ENCODE peak calls at places on chromosomes 12 and 14, in ten cellular contexts. Q is left ventricle myocardium inferior, A is AG04450, X is neural progenitor cell, D is IMR-90, C is ascending aorta, U is brain microvascular endothelial cell, K is heart right ventricle, S is right atrium auricular region, N is psoas muscle. B is an unnamed sample.
A peak's percentile ranks its signal among the peaks of the same experiment; 100 is the strongest.

GRCh38 chr12:102946042-102946441 is 11.4 kb upstream of the ASCL1 start:
- DNase-seq in U (no peak), N (no peak), A (no peak), K (no peak), X (no peak), D (no peak), S (no peak), C (no peak), Q (no peak), B (no peak)

GRCh38 chr14:95776798-95777615 is 63.1 kb upstream of the TCL1A start:
- DNase-seq in D (no peak), N (no peak), K (no peak), U (no peak), Q (no peak), A (no peak), C (no peak), X (no peak), S (no peak), B (no peak)

GRCh38 chr12:106767954-106768501 is 6.5 kb upstream of the RIC8B start:
- DNase-seq in K (no peak), C (no peak), S (no peak), Q (no peak), U (peak; percentile 17), A (no peak), D (no peak), N (no peak), X (peak; percentile 73), B (peak; percentile 62)

GRCh38 chr12:14885718-14886201 is at the start of gene MGP:
- DNase-seq in A (no peak), D (peak; percentile 18), U (peak; percentile 17), Q (no peak), S (peak; percentile 82), K (peak; percentile 71), N (peak; percentile 67), C (peak; percentile 90), X (no peak), B (no peak)

GRCh38 chr12:54631988-54632728 is 2.5 kb downstream of the LACRT start:
- DNase-seq in C (no peak), N (no peak), A (no peak), D (no peak), S (no peak), X (peak; percentile 42), U (no peak), Q (no peak), K (no peak), B (no peak)

GRCh38 chr12:113322353-113322752 is 12.6 kb downstream of the SLC8B1 start:
- DNase-seq in D (peak; percentile 90), X (no peak), N (no peak), Q (no peak), K (no peak), C (no peak), U (peak; percentile 77), S (no peak), A (peak; percentile 51), B (no peak)

GRCh38 chr12:8665729-8666128 is 3.1 kb upstream of the MFAP5 start:
- DNase-seq in C (no peak), X (no peak), U (no peak), K (no peak), Q (no peak), N (no peak), S (no peak), A (no peak), D (no peak), B (no peak)

GRCh38 chr12:105120551-105120950 is 13.0 kb downstream of the WASHC4 start:
- DNase-seq in X (no peak), C (no peak), U (peak; percentile 24), A (no peak), N (no peak), S (no peak), Q (no peak), K (no peak), D (peak; percentile 16), B (no peak)

GRCh38 chr14:36426836-36427235 is 93.2 kb downstream of the NKX2-1 start:
- DNase-seq in K (no peak), N (peak; percentile 64), A (no peak), Q (no peak), D (no peak), S (no peak), X (no peak), C (no peak), U (no peak), B (no peak)

GRCh38 chr14:69539631-69540410 is 34.9 kb downstream of the CCDC177 start:
- DNase-seq in N (no peak), U (no peak), X (no peak), S (peak; percentile 69), C (no peak), A (peak; percentile 11), D (peak; percentile 56), K (no peak), Q (no peak), B (no peak)

GRCh38 chr12:115785548-115785947 is 491.9 kb downstream of the MED13L start:
- DNase-seq in K (no peak), Q (no peak), N (no peak), X (no peak), A (no peak), C (no peak), U (no peak), D (no peak), S (no peak), B (no peak)

GRCh38 chr14:53019391-53019790 is 68.5 kb upstream of the FERMT2 start:
- DNase-seq in C (no peak), S (no peak), Q (no peak), X (no peak), U (no peak), K (no peak), D (peak; percentile 64), A (no peak), N (no peak), B (no peak)

GRCh38 chr12:14937689-14938088 is 648 bp downstream of the ERP27 start:
- DNase-seq in S (no peak), C (no peak), Q (no peak), D (no peak), U (no peak), K (no peak), X (no peak), N (no peak), A (no peak), B (no peak)

DNA sequence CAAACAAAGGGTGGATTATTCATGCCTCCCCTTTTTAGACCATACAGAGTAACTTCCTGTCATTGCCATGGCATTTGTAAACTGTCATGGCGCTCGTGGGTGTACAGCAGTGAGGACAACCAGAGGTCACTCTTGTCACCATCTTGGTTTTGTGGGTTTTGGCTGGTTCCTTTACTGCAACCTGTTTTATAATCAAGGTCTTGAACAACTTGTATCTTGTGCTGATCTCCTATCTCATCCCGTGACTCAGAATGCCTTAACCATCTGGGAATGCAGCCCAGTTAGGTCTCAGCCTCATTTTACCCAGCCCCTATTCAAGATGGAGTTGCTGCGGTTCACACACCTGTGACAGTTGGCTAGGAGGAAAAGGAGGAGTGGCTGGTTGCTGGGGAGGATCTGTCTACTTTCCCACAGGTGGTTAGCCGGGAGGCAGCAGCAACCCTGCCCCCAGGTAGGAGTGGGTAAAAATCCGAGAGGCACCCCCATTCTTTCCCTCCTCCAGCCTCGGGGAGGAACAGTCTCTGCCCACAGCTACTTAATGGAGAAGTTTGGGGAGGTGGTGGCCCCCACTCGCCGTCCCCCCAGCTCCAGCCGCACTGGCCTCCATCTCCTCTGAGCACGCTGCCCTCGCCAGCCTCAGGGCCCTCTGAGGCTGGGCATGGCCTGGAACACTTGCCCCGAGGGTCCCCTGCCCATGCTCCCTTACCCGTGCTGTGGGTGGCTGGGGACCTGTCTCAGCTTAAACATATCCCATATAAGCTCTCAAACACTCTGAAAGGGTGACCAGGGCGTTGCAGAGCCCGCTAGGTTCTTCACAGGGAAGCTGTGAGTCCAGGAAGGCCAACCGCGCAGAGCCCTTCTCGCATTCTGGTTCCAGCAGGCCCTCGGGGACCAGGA is 41.7 kb downstream of the SMIM41 start:
- DNase-seq in K (no peak), C (no peak), Q (no peak), U (no peak), X (no peak), A (no peak), N (no peak), D (peak; percentile 53), S (no peak), B (no peak)
- H3K4me3 ChIP-seq in K (no peak overlapping the region), C (no peak overlapping the region), Q (no peak overlapping the region), U (no peak overlapping the region), X (no peak overlapping the region), A (no peak overlapping the region), N (no peak overlapping the region), D (no peak overlapping the region), S (no peak overlapping the region), B (no peak overlapping the region)

GRCh38 chr12:93802698-93803097 is 125.5 kb downstream of the CRADD start:
- DNase-seq in C (no peak), D (peak; percentile 47), N (no peak), S (no peak), X (no peak), Q (no peak), A (no peak), U (no peak), K (no peak), B (no peak)
- TF ChIP-seq CTCF in C (no peak), D (no peak), N (peak; percentile 42), S (no peak), X (no peak), Q (peak; percentile 46), A (peak; percentile 51), U (peak; percentile 54), K (peak; percentile 11), B (peak; percentile 21)

GRCh38 chr12:46580445-46580844 is 207.9 kb upstream of the SLC38A2 start:
- DNase-seq in A (no peak), N (no peak), U (no peak), C (no peak), X (no peak), S (no peak), D (no peak), Q (no peak), K (no peak), B (no peak)

GRCh38 chr12:46590991-46591703 is 218.6 kb upstream of the SLC38A2 start:
- DNase-seq in U (no peak), S (no peak), X (no peak), C (no peak), D (no peak), N (no peak), A (no peak), Q (no peak), K (no peak), B (no peak)

DNA sequence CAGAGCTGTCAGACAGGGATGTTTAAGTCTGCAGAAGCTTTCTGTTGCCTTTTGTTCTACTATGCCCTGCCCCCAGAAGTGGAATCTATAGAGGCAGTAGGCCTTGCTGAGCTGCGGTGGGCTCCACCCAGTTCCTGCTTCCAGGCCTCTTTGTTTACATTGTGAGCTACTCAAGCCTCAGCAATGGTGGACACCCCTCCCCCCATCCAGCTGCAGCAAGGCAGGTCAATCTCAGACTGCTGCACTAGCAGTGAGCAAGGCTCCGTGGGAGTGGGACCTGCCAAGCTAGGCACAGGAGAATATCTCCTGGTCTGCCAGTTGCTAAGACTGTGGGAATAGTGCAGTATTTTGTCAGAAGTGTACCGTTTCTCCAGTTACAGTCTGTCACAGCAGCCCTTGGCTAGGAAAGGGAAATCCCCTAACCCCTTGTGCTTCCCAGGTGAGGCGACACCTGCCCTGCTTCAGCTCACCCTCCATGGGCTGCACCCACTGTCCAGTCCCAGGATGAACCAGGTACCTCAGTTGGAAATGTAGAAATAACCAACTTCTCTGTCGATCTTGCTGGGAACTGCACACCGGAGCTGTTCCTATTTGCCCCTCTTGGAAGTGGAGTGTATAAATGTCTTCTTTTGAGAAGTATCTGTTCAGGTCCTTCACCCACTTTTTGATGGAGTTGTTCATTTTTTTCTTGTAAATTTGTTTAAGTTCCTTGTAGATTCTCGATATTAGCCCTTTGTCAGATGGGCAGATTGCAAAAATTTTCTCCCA is 213.5 kb upstream of the SLC38A2 start:
- DNase-seq in X (peak; percentile 88), D (peak; percentile 92), Q (no peak), S (no peak), C (no peak), K (no peak), N (no peak), U (peak; percentile 94), A (peak; percentile 78), B (peak; percentile 16)
- H3K4me3 ChIP-seq in X (peak overlapping the region; percentile 5), D (no peak overlapping the region), Q (no peak overlapping the region), S (no peak overlapping the region), C (no peak overlapping the region), K (no peak overlapping the region), N (no peak overlapping the region), U (no peak overlapping the region), A (no peak overlapping the region), B (no peak overlapping the region)

GRCh38 chr14:65604946-65605345 is 192.4 kb downstream of the FUT8 start:
- DNase-seq in K (no peak), X (no peak), D (peak; percentile 13), U (no peak), N (no peak), S (no peak), C (no peak), A (no peak), Q (no peak), B (no peak)
- TF ChIP-seq CTCF in K (no peak), X (no peak), D (peak; percentile 44), U (no peak), N (peak; percentile 20), S (no peak), C (no peak), A (peak; percentile 37), Q (peak; percentile 30), B (no peak)

B was measured in retinal pigment epithelial cell.